ENCODE peak calls at places on chromosomes 4 and X, in eight cellular contexts. One of them, this sample, is unnamed.

GRCh38 chr4:123453006-123453685 is 56.6 kb downstream of the SPRY1 start:
- ATAC-seq in gastrocnemius medialis: no peak
- ATAC-seq in heart left ventricle: no peak
- ATAC-seq in upper lobe of left lung: no peak
- ATAC-seq in body of pancreas: no peak
- ATAC-seq in HepG2: no peak
- ATAC-seq in A549: no peak
- ATAC-seq in GM12878: no peak
- ATAC-seq in this sample: no peak

GRCh38 chr4:142285222-142285583 is 560.9 kb downstream of the INPP4B start:
- ATAC-seq in GM12878: no peak
- ATAC-seq in body of pancreas: no peak
- ATAC-seq in gastrocnemius medialis: no peak
- ATAC-seq in upper lobe of left lung: no peak
- ATAC-seq in heart left ventricle: no peak
- ATAC-seq in A549: no peak
- ATAC-seq in HepG2: no peak
- ATAC-seq in this sample: no peak

GRCh38 chr4:118988635-118988972 is 100.0 kb downstream of the SYNPO2 start:
- ATAC-seq in heart left ventricle: no peak
- ATAC-seq in upper lobe of left lung: no peak
- ATAC-seq in gastrocnemius medialis: no peak
- ATAC-seq in A549: no peak
- ATAC-seq in HepG2: no peak
- ATAC-seq in body of pancreas: no peak
- ATAC-seq in GM12878: no peak
- ATAC-seq in this sample: no peak

GRCh38 chr4:144599621-144600020 is 46.3 kb upstream of the HHIP start:
- ATAC-seq in A549: no peak
- ATAC-seq in HepG2: no peak
- ATAC-seq in body of pancreas: no peak
- ATAC-seq in GM12878: no peak
- ATAC-seq in heart left ventricle: no peak
- ATAC-seq in gastrocnemius medialis: no peak
- ATAC-seq in upper lobe of left lung: no peak
- ATAC-seq in this sample: no peak

GRCh38 chr4:153483432-153484418 is 17.6 kb downstream of the TMEM131L start:
- ATAC-seq in gastrocnemius medialis: no peak
- ATAC-seq in heart left ventricle: no peak
- ATAC-seq in HepG2: no peak
- ATAC-seq in upper lobe of left lung: no peak
- ATAC-seq in GM12878: no peak
- ATAC-seq in A549: no peak
- ATAC-seq in body of pancreas: no peak
- ATAC-seq in this sample: peak; percentile 24

GRCh38 chrX:15600745-15601144 is at the start of gene ACE2:
- ATAC-seq in GM12878: no peak
- ATAC-seq in upper lobe of left lung: no peak
- ATAC-seq in gastrocnemius medialis: no peak
- ATAC-seq in body of pancreas: no peak
- ATAC-seq in HepG2: no peak
- ATAC-seq in heart left ventricle: peak; percentile 54
- ATAC-seq in A549: no peak
- ATAC-seq in this sample: no peak

GRCh38 chr4:183783933-183784622 is 121.0 kb upstream of the STOX2 start:
- ATAC-seq in body of pancreas: peak; percentile 68
- ATAC-seq in GM12878: no peak
- ATAC-seq in HepG2: no peak
- ATAC-seq in upper lobe of left lung: peak; percentile 82
- ATAC-seq in gastrocnemius medialis: peak; percentile 91
- ATAC-seq in heart left ventricle: peak; percentile 96
- ATAC-seq in A549: no peak
- ATAC-seq in this sample: peak; percentile 77

GRCh38 chr4:133146574-133147198 is 2.4 kb upstream of the PCDH10 start:
- ATAC-seq in gastrocnemius medialis: no peak
- ATAC-seq in heart left ventricle: peak; percentile 44
- ATAC-seq in body of pancreas: no peak
- ATAC-seq in upper lobe of left lung: no peak
- ATAC-seq in A549: no peak
- ATAC-seq in HepG2: peak; percentile 90
- ATAC-seq in GM12878: peak; percentile 84
- ATAC-seq in this sample: no peak

GRCh38 chr4:15703439-15703838 is 574 bp downstream of the BST1 start:
- ATAC-seq in A549: no peak
- ATAC-seq in gastrocnemius medialis: no peak
- ATAC-seq in body of pancreas: peak; percentile 9
- ATAC-seq in HepG2: no peak
- ATAC-seq in GM12878: no peak
- ATAC-seq in heart left ventricle: no peak
- ATAC-seq in upper lobe of left lung: peak; percentile 52
- ATAC-seq in this sample: peak; percentile 7

GRCh38 chr4:107950746-107951540 is 19.6 kb downstream of the CYP2U1 start:
- ATAC-seq in heart left ventricle: no peak
- ATAC-seq in body of pancreas: no peak
- ATAC-seq in upper lobe of left lung: no peak
- ATAC-seq in HepG2: no peak
- ATAC-seq in gastrocnemius medialis: no peak
- ATAC-seq in GM12878: no peak
- ATAC-seq in A549: no peak
- ATAC-seq in this sample: no peak

GRCh38 chr4:155761916-155762315 is 3.1 kb downstream of the GUCY1B1 start:
- ATAC-seq in HepG2: no peak
- ATAC-seq in gastrocnemius medialis: no peak
- ATAC-seq in upper lobe of left lung: no peak
- ATAC-seq in GM12878: no peak
- ATAC-seq in heart left ventricle: no peak
- ATAC-seq in A549: no peak
- ATAC-seq in body of pancreas: no peak
- ATAC-seq in this sample: no peak

GRCh38 chr4:155757745-155758265 is 1.0 kb upstream of the GUCY1B1 start:
- ATAC-seq in HepG2: no peak
- ATAC-seq in upper lobe of left lung: no peak
- ATAC-seq in heart left ventricle: no peak
- ATAC-seq in gastrocnemius medialis: no peak
- ATAC-seq in A549: no peak
- ATAC-seq in GM12878: no peak
- ATAC-seq in body of pancreas: no peak
- ATAC-seq in this sample: no peak

GRCh38 chr4:155761047-155761446 is 2.2 kb downstream of the GUCY1B1 start:
- ATAC-seq in upper lobe of left lung: no peak
- ATAC-seq in HepG2: no peak
- ATAC-seq in A549: no peak
- ATAC-seq in gastrocnemius medialis: no peak
- ATAC-seq in body of pancreas: no peak
- ATAC-seq in heart left ventricle: no peak
- ATAC-seq in GM12878: no peak
- ATAC-seq in this sample: no peak

GRCh38 chr4:155759372-155760252 is 791 bp downstream of the GUCY1B1 start:
- ATAC-seq in A549: peak; percentile 54
- ATAC-seq in upper lobe of left lung: peak; percentile 59
- ATAC-seq in heart left ventricle: peak; percentile 78
- ATAC-seq in gastrocnemius medialis: peak; percentile 30
- ATAC-seq in body of pancreas: peak; percentile 51
- ATAC-seq in HepG2: peak; percentile 22
- ATAC-seq in GM12878: peak; percentile 43
- ATAC-seq in this sample: peak; percentile 31

DNA sequence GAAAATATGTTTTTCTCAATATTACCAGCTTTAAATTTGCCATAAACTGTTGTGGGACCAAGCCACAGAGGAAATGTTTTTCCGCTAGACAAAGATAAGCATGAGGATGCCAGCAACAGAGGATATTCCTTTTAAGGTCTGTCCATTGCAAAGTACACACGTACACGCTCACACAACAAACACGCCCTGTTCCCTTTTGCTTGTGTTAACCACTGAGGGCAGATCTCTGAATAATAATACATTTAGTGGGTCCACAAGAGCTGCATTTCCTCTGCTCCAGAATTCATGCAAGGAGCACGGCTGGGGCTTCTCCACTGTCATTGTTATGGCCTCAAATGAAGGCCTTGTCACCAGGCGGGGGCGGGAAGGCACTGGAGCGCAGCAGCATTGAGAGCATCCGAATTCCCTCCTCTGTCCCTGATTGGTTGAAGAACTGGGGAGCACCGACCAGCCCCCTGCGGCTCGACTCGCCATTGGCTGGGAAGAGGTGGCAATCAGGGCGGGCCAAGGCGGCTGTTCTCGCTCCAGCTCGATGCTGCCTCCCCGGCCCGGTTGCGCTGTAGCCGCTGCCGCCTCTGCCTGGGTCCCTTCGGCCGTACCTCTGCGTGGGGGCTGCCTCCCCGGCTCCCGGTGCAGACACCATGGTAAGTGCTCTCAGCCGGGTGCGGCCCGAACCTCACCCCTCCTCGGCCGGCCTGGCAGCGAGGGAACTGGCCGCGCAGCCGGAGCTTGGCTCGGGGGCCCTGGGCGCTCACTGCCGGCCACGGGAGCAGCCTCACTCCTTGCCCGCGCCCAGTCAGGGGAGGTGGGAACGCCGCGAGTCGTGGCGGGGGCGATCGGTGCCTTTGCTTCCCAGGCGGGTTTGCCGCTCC is at the start of gene GUCY1B1:
- ATAC-seq in A549: peak; percentile 97
- ATAC-seq in HepG2: peak; percentile 29
- ATAC-seq in GM12878: peak; percentile 96
- ATAC-seq in gastrocnemius medialis: peak; percentile 91
- ATAC-seq in heart left ventricle: peak; percentile 99
- ATAC-seq in body of pancreas: peak; percentile 98
- ATAC-seq in upper lobe of left lung: peak; percentile 99
- ATAC-seq in this sample: peak; percentile 99
- TF ChIP-seq POLR2A in A549: no peak
- TF ChIP-seq POLR2A in HepG2: no peak
- TF ChIP-seq POLR2A in GM12878: peak; percentile 61
- TF ChIP-seq POLR2A in gastrocnemius medialis: peak; percentile 37
- TF ChIP-seq POLR2A in heart left ventricle: no peak
- TF ChIP-seq POLR2A in body of pancreas: peak; percentile 68
- TF ChIP-seq POLR2A in upper lobe of left lung: no peak
- TF ChIP-seq POLR2A in this sample: peak; percentile 44

DNA sequence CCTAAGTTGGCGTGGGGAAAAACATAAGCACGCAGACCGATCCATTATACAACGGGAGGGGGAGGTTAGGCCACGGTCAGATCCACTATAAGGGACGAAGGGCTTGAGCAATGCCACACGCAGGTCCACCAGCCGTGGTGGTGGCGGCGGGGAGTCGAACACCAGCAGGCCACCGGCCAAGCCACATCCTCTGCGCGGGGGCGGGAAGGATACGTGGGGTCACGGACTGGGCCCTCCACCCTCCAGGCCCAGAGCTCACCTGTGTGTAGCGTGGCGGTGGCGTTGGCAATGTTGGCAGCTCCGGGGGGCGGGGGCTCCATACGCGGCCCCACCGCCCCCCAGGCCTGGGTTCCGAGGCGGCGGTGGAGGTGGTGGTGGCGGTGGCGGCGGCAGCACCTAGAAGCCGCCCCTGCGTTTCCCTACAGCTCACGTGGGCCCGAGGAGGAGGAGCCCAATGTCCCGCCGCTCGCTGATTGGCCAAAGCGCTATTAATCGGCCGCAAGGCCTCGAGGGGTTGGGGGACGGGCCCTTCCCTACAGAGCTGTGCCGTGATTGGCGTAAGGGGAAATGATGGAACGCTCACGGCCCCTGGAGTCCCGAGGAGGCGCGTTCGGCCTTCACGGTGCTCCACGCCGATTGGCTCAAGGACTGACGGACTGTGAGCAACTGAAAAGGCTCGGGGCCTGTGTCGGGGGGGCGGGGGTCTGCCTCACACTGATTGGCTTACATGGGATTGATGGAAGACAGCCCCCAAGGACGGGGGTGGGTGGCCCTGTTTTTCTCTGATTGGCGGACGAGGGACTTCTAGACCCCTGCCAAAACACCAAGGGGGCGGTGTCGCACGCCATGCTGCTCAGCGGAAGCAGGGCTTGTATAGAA is at the start of gene ELK1:
- ATAC-seq in heart left ventricle: peak; percentile 94
- ATAC-seq in GM12878: peak; percentile 94
- ATAC-seq in A549: peak; percentile 97
- ATAC-seq in gastrocnemius medialis: peak; percentile 95
- ATAC-seq in HepG2: peak; percentile 95
- ATAC-seq in body of pancreas: peak; percentile 96
- ATAC-seq in upper lobe of left lung: peak; percentile 98
- ATAC-seq in this sample: peak; percentile 97
- TF ChIP-seq POLR2A in heart left ventricle: no peak
- TF ChIP-seq POLR2A in GM12878: peak; percentile 87
- TF ChIP-seq POLR2A in A549: peak; percentile 32
- TF ChIP-seq POLR2A in gastrocnemius medialis: peak; percentile 73
- TF ChIP-seq POLR2A in HepG2: peak; percentile 44
- TF ChIP-seq POLR2A in body of pancreas: peak; percentile 66
- TF ChIP-seq POLR2A in upper lobe of left lung: no peak
- TF ChIP-seq POLR2A in this sample: peak; percentile 52

GRCh38 chrX:107775734-107776511 is at the start of gene TSC22D3:
- ATAC-seq in upper lobe of left lung: peak; percentile 93
- ATAC-seq in GM12878: peak; percentile 91
- ATAC-seq in heart left ventricle: peak; percentile 93
- ATAC-seq in A549: peak; percentile 89
- ATAC-seq in gastrocnemius medialis: peak; percentile 59
- ATAC-seq in body of pancreas: peak; percentile 93
- ATAC-seq in HepG2: peak; percentile 95
- ATAC-seq in this sample: peak; percentile 89
- TF ChIP-seq POLR2A in upper lobe of left lung: no peak
- TF ChIP-seq POLR2A in GM12878: no peak
- TF ChIP-seq POLR2A in heart left ventricle: no peak
- TF ChIP-seq POLR2A in A549: no peak
- TF ChIP-seq POLR2A in gastrocnemius medialis: peak; percentile 87
- TF ChIP-seq POLR2A in body of pancreas: peak; percentile 69
- TF ChIP-seq POLR2A in HepG2: no peak
- TF ChIP-seq POLR2A in this sample: peak; percentile 83

GRCh38 chr4:73573794-73574528 is 46.3 kb downstream of the RASSF6 start:
- ATAC-seq in gastrocnemius medialis: no peak
- ATAC-seq in body of pancreas: peak; percentile 88
- ATAC-seq in A549: peak; percentile 66
- ATAC-seq in upper lobe of left lung: peak; percentile 79
- ATAC-seq in GM12878: peak; percentile 91
- ATAC-seq in HepG2: peak; percentile 97
- ATAC-seq in heart left ventricle: peak; percentile 34
- ATAC-seq in this sample: peak; percentile 48

GRCh38 chr4:73577371-73577770 is 42.9 kb downstream of the RASSF6 start:
- ATAC-seq in gastrocnemius medialis: no peak
- ATAC-seq in heart left ventricle: no peak
- ATAC-seq in body of pancreas: peak; percentile 73
- ATAC-seq in GM12878: no peak
- ATAC-seq in HepG2: no peak
- ATAC-seq in A549: no peak
- ATAC-seq in upper lobe of left lung: no peak
- ATAC-seq in this sample: no peak

GRCh38 chr4:73576366-73576765 is 43.9 kb downstream of the RASSF6 start:
- ATAC-seq in HepG2: no peak
- ATAC-seq in gastrocnemius medialis: no peak
- ATAC-seq in heart left ventricle: no peak
- ATAC-seq in A549: no peak
- ATAC-seq in body of pancreas: no peak
- ATAC-seq in upper lobe of left lung: no peak
- ATAC-seq in GM12878: no peak
- ATAC-seq in this sample: no peak

DNA sequence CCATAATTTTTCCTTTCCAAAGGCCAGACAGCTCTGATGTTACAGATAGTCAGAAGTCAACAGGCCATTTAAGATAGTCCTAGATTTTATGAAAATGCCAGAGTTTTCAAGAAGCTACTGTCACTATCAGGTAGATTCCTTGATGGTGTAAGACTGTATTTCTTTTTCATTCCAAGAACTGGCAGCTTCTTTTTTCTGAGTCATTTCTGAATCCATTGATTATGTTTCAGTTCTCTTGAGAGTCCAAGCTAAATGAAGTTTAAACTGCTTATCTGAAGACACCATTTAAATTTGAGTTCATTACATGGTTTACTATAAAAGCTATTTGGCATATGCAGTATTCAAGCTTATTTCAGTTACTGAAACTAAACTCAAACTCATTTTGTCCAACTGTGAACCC is 44.6 kb downstream of the RASSF6 start:
- ATAC-seq in A549: no peak
- ATAC-seq in HepG2: no peak
- ATAC-seq in body of pancreas: no peak
- ATAC-seq in gastrocnemius medialis: no peak
- ATAC-seq in upper lobe of left lung: no peak
- ATAC-seq in heart left ventricle: no peak
- ATAC-seq in GM12878: peak; percentile 59
- ATAC-seq in this sample: no peak
- TF ChIP-seq POLR2A in A549: no peak
- TF ChIP-seq POLR2A in HepG2: no peak
- TF ChIP-seq POLR2A in body of pancreas: no peak
- TF ChIP-seq POLR2A in gastrocnemius medialis: no peak
- TF ChIP-seq POLR2A in upper lobe of left lung: no peak
- TF ChIP-seq POLR2A in heart left ventricle: no peak
- TF ChIP-seq POLR2A in GM12878: no peak
- TF ChIP-seq POLR2A in this sample: no peak